ENCODE peak calls at places on chromosome 16, in seven cellular contexts. K, X, U, Q, B, E and V are unnamed samples.

GRCh38 chr16:75593825-75594820 is 27.9 kb downstream of the GABARAPL2 start:
- DNase-seq in K (peak), X (peak), U (peak), Q (no peak), B (no peak), E (no peak), V (no peak)

GRCh38 chr16:78183886-78184553 is 84.6 kb downstream of the WWOX start:
- DNase-seq in K (peak), X (no peak), U (no peak), Q (no peak), B (no peak), E (no peak), V (peak)

GRCh38 chr16:70778901-70779309 is 22.1 kb downstream of the VAC14 start:
- DNase-seq in K (peak), X (peak), U (no peak), Q (no peak), B (peak), E (peak), V (no peak)

GRCh38 chr16:84818133-84818532 is 1.7 kb upstream of the CRISPLD2 start:
- DNase-seq in K (no peak), X (no peak), U (no peak), Q (no peak), B (no peak), E (no peak), V (no peak)

GRCh38 chr16:69057400-69058378 is 47.8 kb upstream of the HAS3 start:
- DNase-seq in K (peak), X (peak), U (no peak), Q (peak), B (no peak), E (peak), V (no peak)

GRCh38 chr16:56625943-56626654 is 518 bp downstream of the MT1E start:
- DNase-seq in K (no peak), X (peak), U (no peak), Q (no peak), B (no peak), E (peak), V (no peak)

GRCh38 chr16:997440-998051 is 16.0 kb downstream of the SOX8 start:
- DNase-seq in K (no peak), X (peak), U (peak), Q (no peak), B (peak), E (peak), V (no peak)

GRCh38 chr16:56357765-56358322 is 67.5 kb downstream of the AMFR start:
- DNase-seq in K (no peak), X (no peak), U (no peak), Q (peak), B (no peak), E (peak), V (peak)

GRCh38 chr16:31695667-31696066 is 168.0 kb downstream of the AHSP start:
- DNase-seq in K (no peak), X (no peak), U (peak), Q (no peak), B (no peak), E (no peak), V (no peak)

GRCh38 chr16:84823926-84824325 is 4.1 kb downstream of the CRISPLD2 start:
- DNase-seq in K (no peak), X (no peak), U (no peak), Q (no peak), B (no peak), E (no peak), V (no peak)

GRCh38 chr16:78676351-78676750 is 576.9 kb downstream of the WWOX start:
- DNase-seq in K (no peak), X (no peak), U (no peak), Q (no peak), B (no peak), E (no peak), V (no peak)